ENCODE peak calls at places on chromosome 19, in seven cellular contexts. R is neuronal stem cell, V is IMR-90, B is H9, O is mesendoderm, F is H1, W is mesenchymal stem cell. C is an unnamed sample.

GRCh38 chr19:35013820-35014754 is 14.0 kb downstream of the GRAMD1A start:
- DNase-seq in R (no peak), V (no peak), B (no peak), O (no peak), F (no peak), W (no peak), C (no peak)

GRCh38 chr19:51690359-51691121 is 2.6 kb upstream of the SPACA6 start:
- DNase-seq in R (peak; percentile 85), V (peak; percentile 68), B (peak; percentile 83), O (peak; percentile 97), F (no peak), W (peak; percentile 91), C (peak; percentile 68)

GRCh38 chr19:15779756-15780476 is 7.5 kb upstream of the OR10H5 start:
- DNase-seq in R (no peak), V (no peak), B (no peak), O (no peak), F (no peak), W (no peak), C (no peak)

GRCh38 chr19:17841810-17842662 is 5.7 kb downstream of the JAK3 start:
- DNase-seq in R (peak; percentile 99), V (peak; percentile 63), B (peak; percentile 99), O (peak; percentile 98), F (peak; percentile 97), W (peak; percentile 86), C (peak; percentile 91)

GRCh38 chr19:5338661-5339469 is 1.7 kb downstream of the PTPRS start:
- DNase-seq in R (peak; percentile 57), V (no peak), B (peak; percentile 70), O (peak; percentile 84), F (peak; percentile 29), W (no peak), C (no peak)

GRCh38 chr19:41299755-41300089 is 10.2 kb upstream of the CCDC97 start:
- DNase-seq in R (no peak), V (peak; percentile 92), B (no peak), O (no peak), F (no peak), W (peak; percentile 97), C (peak; percentile 58)

GRCh38 chr19:5407356-5407755 is 47.9 kb upstream of the ZNRF4 start:
- DNase-seq in R (no peak), V (peak; percentile 17), B (no peak), O (peak; percentile 59), F (no peak), W (no peak), C (no peak)

GRCh38 chr19:3129112-3129511 is 6.7 kb upstream of the GNA15 start:
- DNase-seq in R (no peak), V (peak; percentile 71), B (no peak), O (no peak), F (no peak), W (peak; percentile 68), C (no peak)

GRCh38 chr19:53037101-53038097 is 7.1 kb upstream of the ERVV-2 start:
- DNase-seq in R (no peak), V (peak; percentile 41), B (peak; percentile 58), O (no peak), F (no peak), W (no peak), C (peak; percentile 83)

GRCh38 chr19:58538257-58539168 is 5.4 kb upstream of the TRIM28 start:
- DNase-seq in R (peak; percentile 71), V (no peak), B (peak; percentile 94), O (peak; percentile 94), F (no peak), W (no peak), C (peak; percentile 40)

GRCh38 chr19:56718231-56718630 is 46.7 kb upstream of the ZNF835 start:
- DNase-seq in R (peak; percentile 8), V (no peak), B (no peak), O (peak; percentile 12), F (no peak), W (no peak), C (no peak)

GRCh38 chr19:35109395-35110112 is 6.1 kb upstream of the FXYD3 start:
- DNase-seq in R (no peak), V (no peak), B (no peak), O (no peak), F (no peak), W (no peak), C (no peak)

GRCh38 chr19:48698046-48698445 is 2.3 kb downstream of the FUT2 start:
- DNase-seq in R (no peak), V (peak; percentile 74), B (no peak), O (no peak), F (no peak), W (peak; percentile 62), C (no peak)
- H2BK120ac ChIP-seq in R (no peak overlapping the region), V (peak overlapping the region; percentile 9), B (no peak overlapping the region), O (no peak overlapping the region), F (no peak overlapping the region), W (no peak overlapping the region), C (no peak overlapping the region)

GRCh38 chr19:45166723-45167252 is 6.0 kb upstream of the NKPD1 start:
- DNase-seq in R (no peak), V (no peak), B (peak; percentile 55), O (peak; percentile 48), F (no peak), W (no peak), C (peak; percentile 87)
- H4K8ac ChIP-seq in R (no peak overlapping the region), V (no peak overlapping the region), B (no peak overlapping the region), O (no peak overlapping the region), F (peak overlapping the region; percentile 4), W (no peak overlapping the region), C (no peak overlapping the region)

DNA sequence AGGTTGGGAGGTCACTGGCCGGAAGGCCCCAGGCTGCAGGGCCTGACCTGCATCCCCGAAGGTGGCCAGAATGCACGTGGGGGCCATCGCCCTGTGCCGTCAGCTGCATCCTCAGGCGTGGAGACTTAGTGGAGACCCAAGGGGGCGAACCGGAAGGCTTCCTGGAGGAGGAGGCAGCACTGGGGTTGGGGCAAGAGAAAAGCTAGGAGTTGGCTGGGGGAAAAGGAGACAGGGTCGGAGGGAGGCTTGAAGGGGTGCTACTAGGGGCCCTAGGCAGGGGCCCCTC is 1.4 kb upstream of the YJEFN3 start:
- DNase-seq in R (no peak), V (no peak), B (no peak), O (no peak), F (no peak), W (no peak), C (no peak)
- H2BK120ac ChIP-seq in R (no peak overlapping the region), V (no peak overlapping the region), B (no peak overlapping the region), O (no peak overlapping the region), F (no peak overlapping the region), W (no peak overlapping the region), C (no peak overlapping the region)

GRCh38 chr19:4171676-4172075 is 10.7 kb downstream of the SIRT6 start:
- DNase-seq in R (no peak), V (no peak), B (no peak), O (no peak), F (no peak), W (no peak), C (no peak)

GRCh38 chr19:4174212-4174894 is 8.0 kb downstream of the SIRT6 start:
- DNase-seq in R (no peak), V (no peak), B (no peak), O (no peak), F (no peak), W (no peak), C (no peak)

GRCh38 chr19:4173479-4174211 is 8.7 kb downstream of the SIRT6 start:
- DNase-seq in R (no peak), V (no peak), B (no peak), O (no peak), F (no peak), W (no peak), C (no peak)

GRCh38 chr19:4174895-4175668 is 7.3 kb downstream of the SIRT6 start:
- DNase-seq in R (no peak), V (no peak), B (no peak), O (no peak), F (no peak), W (no peak), C (no peak)

DNA sequence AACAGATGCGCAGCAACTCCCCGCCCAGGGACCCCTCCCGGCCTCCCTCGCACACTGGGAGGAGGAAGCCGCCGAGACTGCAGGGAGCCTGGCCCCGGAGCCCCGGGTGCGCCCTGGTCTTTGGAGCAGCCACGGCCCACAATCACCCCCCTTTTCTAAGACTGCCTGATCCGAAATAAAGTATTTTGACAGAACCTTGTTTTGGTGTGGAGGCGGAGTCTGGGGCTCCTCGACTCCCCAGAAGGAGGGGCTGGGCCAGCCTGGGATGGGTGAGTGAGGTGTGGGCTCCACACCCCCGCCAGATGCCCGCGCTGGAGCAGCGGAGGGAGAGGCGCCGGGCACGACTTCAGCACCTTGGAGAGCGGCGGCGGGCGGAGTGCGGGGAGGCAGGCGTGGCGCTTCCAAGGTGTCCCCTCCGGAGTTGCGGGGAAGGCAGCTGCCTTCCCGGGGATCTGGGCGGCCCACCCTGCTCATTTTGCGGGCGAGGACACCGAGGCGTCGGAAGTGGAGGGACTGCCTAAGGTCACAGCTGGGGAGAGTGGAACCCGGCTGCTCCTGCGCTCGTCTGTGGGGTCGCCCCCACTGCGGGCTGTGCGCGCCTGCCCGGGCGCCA is 9.4 kb downstream of the SIRT6 start:
- DNase-seq in R (peak; percentile 75), V (peak; percentile 14), B (peak; percentile 85), O (peak; percentile 71), F (no peak), W (peak; percentile 52), C (peak; percentile 29)
- H4K8ac ChIP-seq in R (no peak overlapping the region), V (no peak overlapping the region), B (no peak overlapping the region), O (no peak overlapping the region), F (no peak overlapping the region), W (no peak overlapping the region), C (no peak overlapping the region)

DNA sequence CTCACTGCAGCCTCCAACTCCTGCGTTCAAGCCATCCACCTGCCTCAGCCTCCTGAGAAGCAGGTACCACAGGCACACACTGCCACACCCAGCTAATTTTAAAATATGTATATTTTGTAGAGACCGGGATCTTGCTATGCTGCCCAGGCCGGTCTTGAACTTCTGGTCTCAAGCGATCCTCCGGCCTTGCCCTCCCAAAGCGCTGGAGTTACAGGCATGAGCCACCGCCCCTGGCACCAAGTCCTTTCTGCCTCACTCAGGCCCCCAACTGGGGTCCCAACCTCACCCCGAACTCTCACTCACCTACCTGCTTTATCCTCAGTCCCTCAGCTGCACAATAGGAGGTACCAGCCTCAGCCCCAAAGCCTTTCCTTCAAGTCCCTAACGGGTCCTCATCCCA is 635 bp upstream of the COL5A3 start:
- DNase-seq in R (no peak), V (no peak), B (no peak), O (no peak), F (no peak), W (no peak), C (no peak)
- H2BK120ac ChIP-seq in R (no peak overlapping the region), V (no peak overlapping the region), B (no peak overlapping the region), O (no peak overlapping the region), F (no peak overlapping the region), W (no peak overlapping the region), C (no peak overlapping the region)

DNA sequence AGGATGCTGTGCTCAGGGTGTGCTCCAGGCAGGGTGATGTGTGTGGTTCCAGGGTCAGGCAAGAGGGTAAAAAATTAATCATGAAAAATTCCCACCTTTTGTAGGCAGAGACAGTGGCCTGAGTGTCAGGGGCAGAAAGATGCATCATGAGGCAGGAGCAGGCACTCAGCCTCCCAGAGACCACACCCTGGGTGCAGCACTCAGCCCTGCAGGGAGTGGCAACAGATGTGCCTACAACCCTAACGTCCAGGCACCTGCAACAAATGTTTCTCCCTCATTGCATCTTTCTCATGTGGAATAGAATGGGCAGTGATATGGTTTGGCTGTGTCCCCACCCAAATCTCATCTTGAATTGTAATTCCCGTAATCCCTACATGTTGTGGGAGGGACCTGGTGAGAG is 19.6 kb upstream of the CEACAM1 start:
- DNase-seq in R (no peak), V (no peak), B (no peak), O (no peak), F (no peak), W (no peak), C (no peak)
- H4K8ac ChIP-seq in R (no peak overlapping the region), V (no peak overlapping the region), B (no peak overlapping the region), O (no peak overlapping the region), F (peak overlapping the region; percentile 66), W (no peak overlapping the region), C (no peak overlapping the region)

C was measured in trophoblast cell.